ENCODE peak calls at places on chromosomes 13 and 19, in six cellular contexts. U, C, Y, X, D and R are unnamed samples.

GRCh38 chr19:34837262-34837661 is 64.2 kb upstream of the ZNF599 start:
- DNase-seq in U (no peak), C (no peak), Y (no peak), X (no peak), D (no peak), R (no peak)

GRCh38 chr13:112759053-112759452 is 69.2 kb downstream of the ATP11A start:
- DNase-seq in U (no peak), C (no peak), Y (no peak), X (no peak), D (no peak), R (no peak)

GRCh38 chr13:89865331-89865833 is 1482.1 kb upstream of the MIR17HG start:
- DNase-seq in U (no peak), C (no peak), Y (no peak), X (no peak), D (no peak), R (no peak)

GRCh38 chr19:46489445-46490272 is 6.0 kb downstream of the PNMA8B start:
- DNase-seq in U (no peak), C (peak; percentile 42), Y (peak; percentile 82), X (no peak), D (no peak), R (no peak)

GRCh38 chr13:46022476-46022875 is 30.1 kb downstream of the ZC3H13 start:
- DNase-seq in U (no peak), C (no peak), Y (no peak), X (peak; percentile 22), D (no peak), R (no peak)

GRCh38 chr13:72126424-72126823 is 259.4 kb upstream of the DACH1 start:
- DNase-seq in U (no peak), C (no peak), Y (no peak), X (no peak), D (no peak), R (no peak)

GRCh38 chr13:111209613-111210012 is 94.5 kb downstream of the ARHGEF7 start:
- DNase-seq in U (no peak), C (no peak), Y (no peak), X (no peak), D (no peak), R (no peak)

GRCh38 chr19:17775991-17776803 is 18.7 kb upstream of the B3GNT3 start:
- DNase-seq in U (no peak), C (no peak), Y (no peak), X (no peak), D (no peak), R (no peak)

GRCh38 chr13:27794075-27794691 is 1.9 kb downstream of the GSX1 start:
- DNase-seq in U (no peak), C (no peak), Y (no peak), X (no peak), D (no peak), R (no peak)

GRCh38 chr19:28864024-28864503 is 348.9 kb downstream of the UQCRFS1 start:
- DNase-seq in U (no peak), C (no peak), Y (no peak), X (no peak), D (no peak), R (no peak)

GRCh38 chr19:9969688-9969975 is 33.3 kb upstream of the OLFM2 start:
- DNase-seq in U (no peak), C (no peak), Y (no peak), X (no peak), D (no peak), R (no peak)

GRCh38 chr19:15248648-15249559 is 16.7 kb upstream of the EPHX3 start:
- DNase-seq in U (no peak), C (no peak), Y (no peak), X (peak; percentile 81), D (no peak), R (no peak)

GRCh38 chr13:26538363-26539317 is 18.8 kb upstream of the WASF3 start:
- DNase-seq in U (no peak), C (no peak), Y (no peak), X (no peak), D (peak; percentile 57), R (no peak)

GRCh38 chr13:20499986-20500385 is 25.7 kb downstream of the CRYL1 start:
- DNase-seq in U (no peak), C (no peak), Y (no peak), X (no peak), D (no peak), R (no peak)

GRCh38 chr19:12773571-12773970 is 1.8 kb downstream of the HOOK2 start:
- DNase-seq in U (no peak), C (peak; percentile 25), Y (no peak), X (no peak), D (no peak), R (no peak)

GRCh38 chr13:28145049-28145448 is 6.7 kb downstream of the PAN3 start:
- DNase-seq in U (no peak), C (no peak), Y (no peak), X (no peak), D (no peak), R (no peak)

GRCh38 chr13:46778095-46778494 is 18.9 kb downstream of the ESD start:
- DNase-seq in U (no peak), C (no peak), Y (no peak), X (no peak), D (no peak), R (no peak)

GRCh38 chr13:25844559-25845434 is 207.0 kb downstream of the SHISA2 start:
- DNase-seq in U (no peak), C (no peak), Y (no peak), X (no peak), D (no peak), R (no peak)

GRCh38 chr13:108220042-108220441 is 1.9 kb downstream of the ABHD13 start:
- DNase-seq in U (no peak), C (peak; percentile 32), Y (no peak), X (no peak), D (peak; percentile 58), R (no peak)

GRCh38 chr19:17648097-17648660 is 40.0 kb downstream of the UNC13A start:
- DNase-seq in U (no peak), C (peak; percentile 31), Y (no peak), X (no peak), D (no peak), R (no peak)

GRCh38 chr19:48539503-48540096 is 12.4 kb upstream of the SULT2B1 start:
- DNase-seq in U (no peak), C (no peak), Y (peak; percentile 58), X (no peak), D (peak; percentile 99), R (no peak)

GRCh38 chr19:35451278-35452096 is 3.4 kb downstream of the FFAR2 start:
- DNase-seq in U (peak; percentile 68), C (peak; percentile 43), Y (no peak), X (no peak), D (no peak), R (peak; percentile 14)

GRCh38 chr19:30227071-30227621 is 145.0 kb upstream of the ZNF536 start:
- DNase-seq in U (no peak), C (no peak), Y (no peak), X (no peak), D (no peak), R (peak; percentile 16)

GRCh38 chr13:31860002-31860401 is 120.7 kb downstream of the RXFP2 start:
- DNase-seq in U (no peak), C (no peak), Y (peak; percentile 50), X (no peak), D (no peak), R (no peak)

GRCh38 chr19:23409392-23410048 is 14.2 kb upstream of the ZNF91 start:
- DNase-seq in U (no peak), C (no peak), Y (no peak), X (no peak), D (no peak), R (no peak)

GRCh38 chr13:26539738-26540292 is 17.7 kb upstream of the WASF3 start:
- DNase-seq in U (no peak), C (no peak), Y (no peak), X (no peak), D (no peak), R (no peak)

GRCh38 chr13:36275190-36276002 is 22.2 kb downstream of the CCDC169 start:
- DNase-seq in U (no peak), C (peak; percentile 31), Y (no peak), X (no peak), D (peak; percentile 90), R (no peak)

GRCh38 chr13:43031881-43032280 is 8.5 kb downstream of the DNAJC15 start:
- DNase-seq in U (no peak), C (no peak), Y (no peak), X (no peak), D (no peak), R (no peak)

GRCh38 chr13:68697551-68697950 is 1410.1 kb upstream of the ATXN8OS start:
- DNase-seq in U (no peak), C (no peak), Y (no peak), X (no peak), D (no peak), R (no peak)

GRCh38 chr13:52159159-52159982 is at the start of gene NEK3:
- DNase-seq in U (peak; percentile 52), C (peak; percentile 77), Y (peak; percentile 80), X (no peak), D (peak; percentile 38), R (peak; percentile 53)

GRCh38 chr13:98496239-98496668 is 80.7 kb downstream of the STK24 start:
- DNase-seq in U (no peak), C (no peak), Y (no peak), X (no peak), D (no peak), R (no peak)

GRCh38 chr19:56831279-56831678 is 9.2 kb downstream of the PEG3 start:
- DNase-seq in U (no peak), C (no peak), Y (no peak), X (no peak), D (no peak), R (no peak)

GRCh38 chr13:94389544-94390351 is 89.7 kb downstream of the DCT start:
- DNase-seq in U (no peak), C (no peak), Y (no peak), X (peak; percentile 12), D (no peak), R (no peak)

GRCh38 chr13:79483302-79483701 is 2.3 kb downstream of the NDFIP2 start:
- DNase-seq in U (no peak), C (no peak), Y (no peak), X (peak; percentile 92), D (no peak), R (no peak)